ENCODE peak calls at places on chromosomes 7 and 10, in nine cellular contexts. One of them, this sample, is unnamed.

GRCh38 chr10:31921031-31921430 is 7.6 kb downstream of the ARHGAP12 start:
- DNase-seq in cardiac muscle cell: no peak
- DNase-seq in CD4-positive, alpha-beta memory T cell: no peak
- DNase-seq in Peyer's patch: no peak
- DNase-seq in body of pancreas: no peak
- DNase-seq in lung: no peak
- DNase-seq in coronary artery: no peak
- DNase-seq in iPS DF 6.9: no peak
- DNase-seq in endothelial cell of umbilical vein: no peak
- DNase-seq in this sample: no peak

GRCh38 chr10:1029838-1030237 is 4.2 kb upstream of the IDI2 start:
- DNase-seq in cardiac muscle cell: no peak
- DNase-seq in CD4-positive, alpha-beta memory T cell: no peak
- DNase-seq in Peyer's patch: no peak
- DNase-seq in body of pancreas: no peak
- DNase-seq in lung: no peak
- DNase-seq in coronary artery: no peak
- DNase-seq in iPS DF 6.9: no peak
- DNase-seq in endothelial cell of umbilical vein: no peak
- DNase-seq in this sample: no peak

GRCh38 chr10:110610308-110610774 is 33.8 kb upstream of the RBM20 start:
- DNase-seq in cardiac muscle cell: peak
- DNase-seq in CD4-positive, alpha-beta memory T cell: peak
- DNase-seq in Peyer's patch: no peak
- DNase-seq in body of pancreas: peak
- DNase-seq in lung: no peak
- DNase-seq in coronary artery: no peak
- DNase-seq in iPS DF 6.9: peak
- DNase-seq in endothelial cell of umbilical vein: peak
- DNase-seq in this sample: peak

GRCh38 chr10:78862328-78862640 is 206.5 kb upstream of the ZMIZ1 start:
- DNase-seq in cardiac muscle cell: no peak
- DNase-seq in CD4-positive, alpha-beta memory T cell: no peak
- DNase-seq in Peyer's patch: no peak
- DNase-seq in body of pancreas: no peak
- DNase-seq in lung: no peak
- DNase-seq in coronary artery: no peak
- DNase-seq in iPS DF 6.9: no peak
- DNase-seq in endothelial cell of umbilical vein: no peak
- DNase-seq in this sample: no peak

GRCh38 chr10:77151395-77151794 is 486.2 kb downstream of the KCNMA1 start:
- DNase-seq in cardiac muscle cell: no peak
- DNase-seq in CD4-positive, alpha-beta memory T cell: no peak
- DNase-seq in Peyer's patch: no peak
- DNase-seq in body of pancreas: no peak
- DNase-seq in lung: no peak
- DNase-seq in coronary artery: no peak
- DNase-seq in iPS DF 6.9: no peak
- DNase-seq in endothelial cell of umbilical vein: no peak
- DNase-seq in this sample: no peak

GRCh38 chr10:100927266-100927665 is 14.5 kb downstream of the SLF2 start:
- DNase-seq in cardiac muscle cell: no peak
- DNase-seq in CD4-positive, alpha-beta memory T cell: no peak
- DNase-seq in Peyer's patch: no peak
- DNase-seq in body of pancreas: no peak
- DNase-seq in lung: no peak
- DNase-seq in coronary artery: no peak
- DNase-seq in iPS DF 6.9: no peak
- DNase-seq in endothelial cell of umbilical vein: peak
- DNase-seq in this sample: no peak

GRCh38 chr10:101322266-101323151 is 31.5 kb upstream of the BTRC start:
- DNase-seq in cardiac muscle cell: no peak
- DNase-seq in CD4-positive, alpha-beta memory T cell: no peak
- DNase-seq in Peyer's patch: peak
- DNase-seq in body of pancreas: no peak
- DNase-seq in lung: no peak
- DNase-seq in coronary artery: no peak
- DNase-seq in iPS DF 6.9: no peak
- DNase-seq in endothelial cell of umbilical vein: no peak
- DNase-seq in this sample: no peak

GRCh38 chr7:45890902-45891461 is 2.7 kb downstream of the IGFBP1 start:
- DNase-seq in cardiac muscle cell: peak
- DNase-seq in CD4-positive, alpha-beta memory T cell: no peak
- DNase-seq in Peyer's patch: no peak
- DNase-seq in body of pancreas: no peak
- DNase-seq in lung: no peak
- DNase-seq in coronary artery: no peak
- DNase-seq in iPS DF 6.9: no peak
- DNase-seq in endothelial cell of umbilical vein: peak
- DNase-seq in this sample: no peak

GRCh38 chr7:118080947-118081346 is 103.0 kb upstream of the LSM8 start:
- DNase-seq in cardiac muscle cell: no peak
- DNase-seq in CD4-positive, alpha-beta memory T cell: no peak
- DNase-seq in Peyer's patch: no peak
- DNase-seq in body of pancreas: no peak
- DNase-seq in lung: no peak
- DNase-seq in coronary artery: no peak
- DNase-seq in iPS DF 6.9: peak
- DNase-seq in endothelial cell of umbilical vein: no peak
- DNase-seq in this sample: peak

GRCh38 chr7:85103352-85103751 is 83.5 kb downstream of the SEMA3D start:
- DNase-seq in cardiac muscle cell: no peak
- DNase-seq in CD4-positive, alpha-beta memory T cell: no peak
- DNase-seq in Peyer's patch: no peak
- DNase-seq in body of pancreas: no peak
- DNase-seq in lung: no peak
- DNase-seq in coronary artery: no peak
- DNase-seq in iPS DF 6.9: no peak
- DNase-seq in endothelial cell of umbilical vein: no peak
- DNase-seq in this sample: no peak

GRCh38 chr10:2173328-2173727 is 436.0 kb upstream of the ADARB2 start:
- DNase-seq in cardiac muscle cell: no peak
- DNase-seq in CD4-positive, alpha-beta memory T cell: no peak
- DNase-seq in Peyer's patch: no peak
- DNase-seq in body of pancreas: no peak
- DNase-seq in lung: no peak
- DNase-seq in coronary artery: no peak
- DNase-seq in iPS DF 6.9: no peak
- DNase-seq in endothelial cell of umbilical vein: no peak
- DNase-seq in this sample: no peak

GRCh38 chr10:28036587-28036986 is 37.7 kb upstream of the ODAD2 start:
- DNase-seq in cardiac muscle cell: no peak
- DNase-seq in CD4-positive, alpha-beta memory T cell: no peak
- DNase-seq in Peyer's patch: no peak
- DNase-seq in body of pancreas: no peak
- DNase-seq in lung: no peak
- DNase-seq in coronary artery: no peak
- DNase-seq in iPS DF 6.9: no peak
- DNase-seq in endothelial cell of umbilical vein: no peak
- DNase-seq in this sample: peak

GRCh38 chr7:154339169-154339568 is 287.0 kb downstream of the DPP6 start:
- DNase-seq in cardiac muscle cell: no peak
- DNase-seq in CD4-positive, alpha-beta memory T cell: no peak
- DNase-seq in Peyer's patch: no peak
- DNase-seq in body of pancreas: no peak
- DNase-seq in lung: no peak
- DNase-seq in coronary artery: no peak
- DNase-seq in iPS DF 6.9: no peak
- DNase-seq in endothelial cell of umbilical vein: no peak
- DNase-seq in this sample: no peak

GRCh38 chr7:84328571-84328970 is 134.0 kb upstream of the SEMA3A start:
- DNase-seq in cardiac muscle cell: no peak
- DNase-seq in CD4-positive, alpha-beta memory T cell: no peak
- DNase-seq in Peyer's patch: no peak
- DNase-seq in body of pancreas: no peak
- DNase-seq in lung: no peak
- DNase-seq in coronary artery: no peak
- DNase-seq in iPS DF 6.9: no peak
- DNase-seq in endothelial cell of umbilical vein: peak
- DNase-seq in this sample: no peak

GRCh38 chr10:86298501-86299001 is 68.0 kb downstream of the GRID1 start:
- DNase-seq in cardiac muscle cell: no peak
- DNase-seq in CD4-positive, alpha-beta memory T cell: no peak
- DNase-seq in Peyer's patch: no peak
- DNase-seq in body of pancreas: no peak
- DNase-seq in lung: no peak
- DNase-seq in coronary artery: peak
- DNase-seq in iPS DF 6.9: no peak
- DNase-seq in endothelial cell of umbilical vein: no peak
- DNase-seq in this sample: no peak

GRCh38 chr7:4786015-4786414 is 10.6 kb downstream of the AP5Z1 start:
- DNase-seq in cardiac muscle cell: no peak
- DNase-seq in CD4-positive, alpha-beta memory T cell: no peak
- DNase-seq in Peyer's patch: no peak
- DNase-seq in body of pancreas: no peak
- DNase-seq in lung: no peak
- DNase-seq in coronary artery: no peak
- DNase-seq in iPS DF 6.9: no peak
- DNase-seq in endothelial cell of umbilical vein: no peak
- DNase-seq in this sample: no peak

GRCh38 chr7:129013048-129013721 is 41.7 kb downstream of the TNPO3 start:
- DNase-seq in cardiac muscle cell: no peak
- DNase-seq in CD4-positive, alpha-beta memory T cell: no peak
- DNase-seq in Peyer's patch: no peak
- DNase-seq in body of pancreas: no peak
- DNase-seq in lung: no peak
- DNase-seq in coronary artery: no peak
- DNase-seq in iPS DF 6.9: no peak
- DNase-seq in endothelial cell of umbilical vein: no peak
- DNase-seq in this sample: no peak
- H3K4me3 ChIP-seq in cardiac muscle cell: no peak
- H3K4me3 ChIP-seq in CD4-positive, alpha-beta memory T cell: no peak
- H3K4me3 ChIP-seq in Peyer's patch: no peak
- H3K4me3 ChIP-seq in body of pancreas: no peak
- H3K4me3 ChIP-seq in lung: no peak
- H3K4me3 ChIP-seq in coronary artery: no peak
- H3K4me3 ChIP-seq in iPS DF 6.9: no peak
- H3K4me3 ChIP-seq in endothelial cell of umbilical vein: no peak
- H3K4me3 ChIP-seq in this sample: no peak

DNA sequence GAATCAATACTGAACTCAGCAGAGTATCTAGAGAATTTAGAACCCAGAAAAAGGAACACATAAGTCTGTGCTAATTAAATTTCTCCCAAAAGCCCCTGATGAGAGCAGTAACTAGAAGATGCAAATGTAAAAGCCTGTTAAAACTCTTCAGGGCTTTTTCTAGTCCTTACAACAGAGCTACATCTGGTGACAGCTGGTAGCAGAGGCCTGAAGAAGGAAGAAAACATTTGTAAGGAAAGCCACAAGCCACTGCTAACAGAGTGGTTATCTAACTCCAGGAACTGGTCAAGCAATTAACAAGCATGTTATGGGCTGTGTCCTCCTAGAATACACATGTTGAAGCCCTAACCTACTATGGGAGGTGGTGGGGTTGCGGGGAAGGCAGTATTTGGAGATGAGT is 24.2 kb downstream of the ITIH5 start:
- DNase-seq in cardiac muscle cell: no peak
- DNase-seq in CD4-positive, alpha-beta memory T cell: no peak
- DNase-seq in Peyer's patch: no peak
- DNase-seq in body of pancreas: no peak
- DNase-seq in lung: no peak
- DNase-seq in coronary artery: no peak
- DNase-seq in iPS DF 6.9: no peak
- DNase-seq in endothelial cell of umbilical vein: no peak
- DNase-seq in this sample: no peak
- H3K27ac ChIP-seq in cardiac muscle cell: no peak
- H3K27ac ChIP-seq in CD4-positive, alpha-beta memory T cell: no peak
- H3K27ac ChIP-seq in Peyer's patch: no peak
- H3K27ac ChIP-seq in body of pancreas: no peak
- H3K27ac ChIP-seq in lung: no peak
- H3K27ac ChIP-seq in coronary artery: no peak
- H3K27ac ChIP-seq in iPS DF 6.9: no peak
- H3K27ac ChIP-seq in endothelial cell of umbilical vein: no peak
- H3K27ac ChIP-seq in this sample: no peak

GRCh38 chr7:99975782-99976521 is at the start of gene AZGP1:
- DNase-seq in cardiac muscle cell: no peak
- DNase-seq in CD4-positive, alpha-beta memory T cell: no peak
- DNase-seq in Peyer's patch: peak
- DNase-seq in body of pancreas: peak
- DNase-seq in lung: no peak
- DNase-seq in coronary artery: no peak
- DNase-seq in iPS DF 6.9: no peak
- DNase-seq in endothelial cell of umbilical vein: no peak
- DNase-seq in this sample: no peak
- H3K4me3 ChIP-seq in cardiac muscle cell: no peak
- H3K4me3 ChIP-seq in CD4-positive, alpha-beta memory T cell: no peak
- H3K4me3 ChIP-seq in Peyer's patch: peak
- H3K4me3 ChIP-seq in body of pancreas: peak
- H3K4me3 ChIP-seq in lung: no peak
- H3K4me3 ChIP-seq in coronary artery: no peak
- H3K4me3 ChIP-seq in iPS DF 6.9: no peak
- H3K4me3 ChIP-seq in endothelial cell of umbilical vein: no peak
- H3K4me3 ChIP-seq in this sample: no peak

GRCh38 chr7:107945332-107945731 is 54.3 kb downstream of the DLD start:
- DNase-seq in cardiac muscle cell: no peak
- DNase-seq in CD4-positive, alpha-beta memory T cell: no peak
- DNase-seq in Peyer's patch: no peak
- DNase-seq in body of pancreas: no peak
- DNase-seq in lung: no peak
- DNase-seq in coronary artery: no peak
- DNase-seq in iPS DF 6.9: no peak
- DNase-seq in endothelial cell of umbilical vein: peak
- DNase-seq in this sample: no peak
- H3K27ac ChIP-seq in cardiac muscle cell: no peak
- H3K27ac ChIP-seq in CD4-positive, alpha-beta memory T cell: no peak
- H3K27ac ChIP-seq in Peyer's patch: no peak
- H3K27ac ChIP-seq in body of pancreas: no peak
- H3K27ac ChIP-seq in lung: no peak
- H3K27ac ChIP-seq in coronary artery: peak
- H3K27ac ChIP-seq in iPS DF 6.9: no peak
- H3K27ac ChIP-seq in endothelial cell of umbilical vein: peak
- H3K27ac ChIP-seq in this sample: no peak

GRCh38 chr7:23490357-23491131 is 20.3 kb upstream of the IGF2BP3 start:
- DNase-seq in cardiac muscle cell: no peak
- DNase-seq in CD4-positive, alpha-beta memory T cell: peak
- DNase-seq in Peyer's patch: peak
- DNase-seq in body of pancreas: peak
- DNase-seq in lung: no peak
- DNase-seq in coronary artery: no peak
- DNase-seq in iPS DF 6.9: no peak
- DNase-seq in endothelial cell of umbilical vein: peak
- DNase-seq in this sample: no peak
- H3K4me3 ChIP-seq in cardiac muscle cell: no peak
- H3K4me3 ChIP-seq in CD4-positive, alpha-beta memory T cell: peak
- H3K4me3 ChIP-seq in Peyer's patch: peak
- H3K4me3 ChIP-seq in body of pancreas: peak
- H3K4me3 ChIP-seq in lung: peak
- H3K4me3 ChIP-seq in coronary artery: peak
- H3K4me3 ChIP-seq in iPS DF 6.9: no peak
- H3K4me3 ChIP-seq in endothelial cell of umbilical vein: peak
- H3K4me3 ChIP-seq in this sample: peak

GRCh38 chr10:80253266-80253962 is 36.0 kb downstream of the MAT1A start:
- DNase-seq in cardiac muscle cell: no peak
- DNase-seq in CD4-positive, alpha-beta memory T cell: no peak
- DNase-seq in Peyer's patch: no peak
- DNase-seq in body of pancreas: no peak
- DNase-seq in lung: no peak
- DNase-seq in coronary artery: no peak
- DNase-seq in iPS DF 6.9: no peak
- DNase-seq in endothelial cell of umbilical vein: no peak
- DNase-seq in this sample: no peak
- H3K27ac ChIP-seq in cardiac muscle cell: no peak
- H3K27ac ChIP-seq in CD4-positive, alpha-beta memory T cell: no peak
- H3K27ac ChIP-seq in Peyer's patch: no peak
- H3K27ac ChIP-seq in body of pancreas: no peak
- H3K27ac ChIP-seq in lung: no peak
- H3K27ac ChIP-seq in coronary artery: no peak
- H3K27ac ChIP-seq in iPS DF 6.9: no peak
- H3K27ac ChIP-seq in endothelial cell of umbilical vein: no peak
- H3K27ac ChIP-seq in this sample: no peak